ENCODE peak calls at places on chromosomes 3 and 15, in ten cellular contexts. H is neural crest cell, K is HFFc6, O is glutamatergic neuron, C is RWPE1, A is hepatocyte, L is mammary epithelial cell, D is lung, R is epithelial cell of esophagus, Y is MCF 10A. I is an unnamed sample.

GRCh38 chr3:112979244-112979832 is 4.4 kb upstream of the CD200R1 start:
- DNase-seq in A (peak), H (no peak), D (no peak), K (peak), C (peak), R (peak), O (no peak), L (peak), Y (peak), I (peak)

GRCh38 chr15:91891788-91892187 is 38.3 kb downstream of the SLCO3A1 start:
- DNase-seq in D (no peak), C (no peak), R (no peak), Y (no peak), A (no peak), L (no peak), O (no peak), K (no peak), H (no peak), I (no peak)

GRCh38 chr3:146072824-146073223 is 88.2 kb downstream of the PLOD2 start:
- DNase-seq in D (no peak), L (no peak), C (no peak), K (peak), Y (no peak), H (no peak), O (no peak), A (no peak), R (peak), I (no peak)

GRCh38 chr3:71251156-71251775 is 332.3 kb downstream of the FOXP1 start:
- DNase-seq in A (no peak), K (peak), L (no peak), Y (peak), D (no peak), C (peak), H (no peak), O (no peak), R (peak), I (no peak)

GRCh38 chr3:53729130-53729529 is 117.1 kb downstream of the CHDH start:
- DNase-seq in Y (no peak), H (no peak), O (no peak), K (no peak), D (no peak), R (no peak), L (no peak), A (no peak), C (no peak), I (no peak)

GRCh38 chr3:32868719-32869512 is 51.1 kb downstream of the TRIM71 start:
- DNase-seq in O (no peak), H (no peak), K (no peak), C (no peak), D (no peak), R (no peak), Y (no peak), L (no peak), A (no peak), I (no peak)

GRCh38 chr3:157819826-157820517 is 286.2 kb downstream of the SHOX2 start:
- DNase-seq in R (no peak), Y (no peak), A (no peak), C (no peak), O (no peak), D (no peak), H (no peak), K (no peak), L (no peak), I (no peak)

GRCh38 chr15:92012368-92012629 is 158.8 kb downstream of the SLCO3A1 start:
- DNase-seq in Y (no peak), O (no peak), K (no peak), A (no peak), L (peak), R (peak), D (no peak), H (no peak), C (no peak), I (no peak)

GRCh38 chr3:186339180-186339912 is 22.7 kb downstream of the DGKG start:
- DNase-seq in L (no peak), K (no peak), C (no peak), H (no peak), R (no peak), A (no peak), O (no peak), Y (no peak), D (no peak), I (no peak)

GRCh38 chr3:40468018-40468417 is 8.9 kb upstream of the ZNF619 start:
- DNase-seq in C (no peak), O (no peak), Y (no peak), A (no peak), R (no peak), K (no peak), D (no peak), L (no peak), H (no peak), I (no peak)

GRCh38 chr3:6809349-6809748 is 51.6 kb upstream of the GRM7 start:
- DNase-seq in D (no peak), Y (no peak), A (no peak), K (no peak), L (no peak), H (no peak), C (no peak), R (no peak), O (no peak), I (no peak)

GRCh38 chr3:8777978-8778267 is 8.5 kb upstream of the OXTR start:
- DNase-seq in O (no peak), Y (no peak), K (no peak), C (no peak), R (no peak), L (no peak), A (no peak), H (no peak), D (no peak), I (no peak)

GRCh38 chr3:153958635-153959320 is 162.4 kb upstream of the ARHGEF26 start:
- DNase-seq in H (no peak), Y (no peak), O (no peak), R (no peak), K (no peak), D (no peak), L (no peak), C (no peak), A (peak), I (no peak)

GRCh38 chr15:33934896-33935295 is 33.4 kb upstream of the CHRM5 start:
- DNase-seq in H (no peak), C (no peak), R (no peak), L (no peak), Y (no peak), O (no peak), K (no peak), D (no peak), A (no peak), I (no peak)

GRCh38 chr3:47096955-47097354 is 67.0 kb downstream of the SETD2 start:
- DNase-seq in Y (no peak), C (no peak), A (no peak), H (no peak), K (peak), L (peak), R (peak), D (no peak), O (no peak), I (no peak)

GRCh38 chr15:88480981-88481380 is 13.5 kb downstream of the MRPS11 start:
- DNase-seq in L (no peak), D (no peak), A (no peak), Y (no peak), C (no peak), H (no peak), O (no peak), K (no peak), R (no peak), I (no peak)

GRCh38 chr3:35776346-35776745 is 137.0 kb downstream of the ARPP21 start:
- DNase-seq in C (no peak), O (no peak), D (no peak), L (no peak), H (no peak), A (no peak), R (no peak), K (no peak), Y (no peak), I (no peak)

GRCh38 chr3:140523600-140523999 is 154.3 kb upstream of the TRIM42 start:
- DNase-seq in K (no peak), H (no peak), D (no peak), Y (no peak), R (no peak), A (no peak), L (no peak), C (no peak), O (no peak), I (no peak)

GRCh38 chr3:41431386-41431785 is 232.1 kb downstream of the CTNNB1 start:
- DNase-seq in A (no peak), L (no peak), C (no peak), K (no peak), D (no peak), Y (no peak), O (no peak), R (no peak), H (no peak), I (no peak)

GRCh38 chr3:70532806-70533205 is 220.4 kb upstream of the MDFIC2 start:
- DNase-seq in R (no peak), A (no peak), C (no peak), K (no peak), Y (no peak), L (no peak), D (no peak), H (no peak), O (no peak), I (no peak)

GRCh38 chr15:35545316-35545824 is 595 bp downstream of the DPH6 start:
- DNase-seq in C (peak), H (peak), L (peak), K (peak), O (peak), Y (peak), R (peak), A (peak), D (peak), I (no peak)

GRCh38 chr3:43852066-43852465 is 161.3 kb downstream of the ABHD5 start:
- DNase-seq in C (no peak), A (no peak), L (no peak), Y (no peak), D (no peak), H (no peak), O (no peak), R (peak), K (peak), I (no peak)

GRCh38 chr3:189606774-189607173 is 24.4 kb upstream of the TP63 start:
- DNase-seq in R (no peak), H (no peak), C (no peak), A (no peak), L (no peak), K (no peak), D (no peak), Y (no peak), O (no peak), I (no peak)

GRCh38 chr15:73996939-73997338 is 2.4 kb downstream of the PML start:
- DNase-seq in L (peak), A (no peak), R (no peak), K (peak), D (no peak), Y (peak), H (no peak), C (no peak), O (no peak), I (no peak)

GRCh38 chr15:62391565-62392262 is 226.6 kb upstream of the C2CD4B start:
- DNase-seq in H (peak), L (peak), K (peak), R (peak), A (peak), C (peak), Y (peak), D (no peak), O (peak), I (peak)

GRCh38 chr15:77144028-77144427 is 73.1 kb upstream of the TSPAN3 start:
- DNase-seq in A (no peak), H (no peak), Y (no peak), D (no peak), K (peak), C (no peak), R (peak), O (no peak), L (peak), I (no peak)

GRCh38 chr3:138186803-138187295 is 252 bp upstream of the ARMC8 start:
- DNase-seq in O (peak), R (peak), L (peak), K (peak), D (peak), Y (peak), H (peak), A (peak), C (peak), I (peak)

GRCh38 chr15:87477759-87478687 is 778.5 kb downstream of the NTRK3 start:
- DNase-seq in A (peak), L (peak), O (no peak), Y (peak), C (peak), R (peak), K (peak), H (no peak), D (peak), I (peak)
- TF ChIP-seq CTCF in A (peak), L (peak), O (peak), Y (peak), C (no peak), R (no peak), K (peak), H (peak), D (no peak), I (no peak)

GRCh38 chr3:164387236-164387635 is 691.1 kb downstream of the SI start:
- DNase-seq in K (no peak), D (no peak), Y (no peak), O (no peak), C (no peak), H (no peak), R (no peak), L (no peak), A (no peak), I (no peak)

GRCh38 chr3:164393171-164393570 is 685.1 kb downstream of the SI start:
- DNase-seq in O (no peak), L (no peak), K (no peak), C (no peak), A (no peak), R (no peak), D (no peak), H (no peak), Y (no peak), I (no peak)

GRCh38 chr3:164390046-164390445 is 688.2 kb downstream of the SI start:
- DNase-seq in Y (no peak), R (no peak), C (no peak), L (no peak), O (no peak), D (no peak), K (no peak), A (no peak), H (no peak), I (no peak)
- TF ChIP-seq CTCF in Y (no peak), R (no peak), C (peak), L (peak), O (peak), D (no peak), K (peak), A (no peak), H (peak), I (peak)

GRCh38 chr3:192303235-192303634 is 424.1 kb downstream of the FGF12 start:
- DNase-seq in A (no peak), D (no peak), O (peak), K (no peak), L (no peak), C (no peak), H (no peak), R (peak), Y (no peak), I (no peak)
- TF ChIP-seq CTCF in A (no peak), D (no peak), O (no peak), K (no peak), L (no peak), C (no peak), H (no peak), R (no peak), Y (no peak), I (no peak)

GRCh38 chr3:11774296-11774877 is 72.3 kb downstream of the TAMM41 start:
- DNase-seq in C (peak), D (peak), R (peak), A (peak), O (peak), H (peak), Y (peak), L (peak), K (peak), I (peak)
- TF ChIP-seq CTCF in C (no peak), D (peak), R (peak), A (peak), O (peak), H (peak), Y (no peak), L (peak), K (peak), I (peak)

GRCh38 chr3:169524131-169524530 is 139.4 kb downstream of the MECOM start:
- DNase-seq in A (no peak), Y (no peak), C (no peak), H (no peak), K (no peak), L (no peak), D (no peak), O (no peak), R (no peak), I (no peak)

GRCh38 chr3:169526246-169526645 is 137.3 kb downstream of the MECOM start:
- DNase-seq in H (no peak), R (peak), K (no peak), O (no peak), A (no peak), L (peak), C (peak), D (no peak), Y (peak), I (no peak)

GRCh38 chr3:169528289-169528688 is 135.2 kb downstream of the MECOM start:
- DNase-seq in A (no peak), L (no peak), Y (no peak), C (no peak), K (no peak), H (no peak), O (no peak), D (no peak), R (no peak), I (no peak)

GRCh38 chr3:169527539-169527938 is 136.0 kb downstream of the MECOM start:
- DNase-seq in H (no peak), A (no peak), O (no peak), Y (no peak), R (no peak), D (no peak), C (no peak), K (no peak), L (no peak), I (no peak)

GRCh38 chr3:169522595-169523529 is 140.7 kb downstream of the MECOM start:
- DNase-seq in C (no peak), K (no peak), H (no peak), A (no peak), Y (no peak), D (no peak), O (no peak), R (no peak), L (no peak), I (no peak)
- TF ChIP-seq CTCF in C (no peak), K (no peak), H (no peak), A (no peak), Y (no peak), D (no peak), O (no peak), R (no peak), L (no peak), I (no peak)

I was measured in Calu3.